ENCODE peak calls at places on chromosomes 5 and 9, in four cellular contexts. O, S, K and Q are unnamed samples. For H3K4me1 and H3K27me3, the result is how much of the 10 kb centered on the place peaks cover.

GRCh38 chr9:86796671-86797070 is 150.6 kb downstream of the GAS1 start:
- DNase-seq in O (no peak), S (no peak), K (no peak), Q (no peak)

GRCh38 chr9:85431396-85432102 is 310.2 kb downstream of the AGTPBP1 start:
- DNase-seq in O (no peak), S (no peak), K (no peak), Q (no peak)

GRCh38 chr9:16192403-16193017 is 639.7 kb downstream of the CCDC171 start:
- DNase-seq in O (no peak), S (no peak), K (no peak), Q (no peak)

GRCh38 chr5:89012361-89012760 is 129.4 kb upstream of the MEF2C start:
- DNase-seq in O (no peak), S (no peak), K (peak), Q (no peak)

GRCh38 chr9:83996126-83996525 is 15.5 kb downstream of the RMI1 start:
- DNase-seq in O (no peak), S (no peak), K (no peak), Q (no peak)

GRCh38 chr9:93673844-93674334 is 97.5 kb downstream of the PHF2 start:
- DNase-seq in O (peak), S (no peak), K (no peak), Q (no peak)

GRCh38 chr5:88486466-88486865 is 217.8 kb upstream of the TMEM161B start:
- DNase-seq in O (no peak), S (no peak), K (no peak), Q (no peak)

GRCh38 chr9:112130997-112131396 is 44.1 kb downstream of the SUSD1 start:
- DNase-seq in O (no peak), S (no peak), K (no peak), Q (no peak)

GRCh38 chr5:55324815-55325418 is 17.1 kb downstream of the MTREX start:
- DNase-seq in O (no peak), S (no peak), K (no peak), Q (no peak)

GRCh38 chr5:180340856-180341255 is 12.3 kb downstream of the GFPT2 start:
- DNase-seq in O (no peak), S (no peak), K (peak), Q (no peak)

GRCh38 chr5:180339583-180340183 is 13.5 kb downstream of the GFPT2 start:
- DNase-seq in O (no peak), S (no peak), K (no peak), Q (no peak)

GRCh38 chr5:180343110-180343845 is 9.9 kb downstream of the GFPT2 start:
- DNase-seq in O (no peak), S (no peak), K (peak), Q (no peak)

GRCh38 chr5:180343846-180344327 is 9.2 kb downstream of the GFPT2 start:
- DNase-seq in O (no peak), S (peak), K (peak), Q (peak)

GRCh38 chr5:180341595-180341994 is 11.5 kb downstream of the GFPT2 start:
- DNase-seq in O (no peak), S (no peak), K (peak), Q (no peak)
- H3K4me1 ChIP-seq in O (under half), S (under half), K (under half), Q (under half)

GRCh38 chr5:172525633-172526360 is 71.5 kb upstream of the SH3PXD2B start:
- DNase-seq in O (no peak), S (no peak), K (peak), Q (no peak)

GRCh38 chr5:172524573-172525021 is 70.3 kb upstream of the SH3PXD2B start:
- DNase-seq in O (no peak), S (no peak), K (peak), Q (no peak)

GRCh38 chr5:172521338-172521932 is 67.1 kb upstream of the SH3PXD2B start:
- DNase-seq in O (no peak), S (no peak), K (no peak), Q (no peak)

GRCh38 chr5:172527559-172527958 is 73.2 kb upstream of the SH3PXD2B start:
- DNase-seq in O (no peak), S (no peak), K (peak), Q (no peak)

DNA sequence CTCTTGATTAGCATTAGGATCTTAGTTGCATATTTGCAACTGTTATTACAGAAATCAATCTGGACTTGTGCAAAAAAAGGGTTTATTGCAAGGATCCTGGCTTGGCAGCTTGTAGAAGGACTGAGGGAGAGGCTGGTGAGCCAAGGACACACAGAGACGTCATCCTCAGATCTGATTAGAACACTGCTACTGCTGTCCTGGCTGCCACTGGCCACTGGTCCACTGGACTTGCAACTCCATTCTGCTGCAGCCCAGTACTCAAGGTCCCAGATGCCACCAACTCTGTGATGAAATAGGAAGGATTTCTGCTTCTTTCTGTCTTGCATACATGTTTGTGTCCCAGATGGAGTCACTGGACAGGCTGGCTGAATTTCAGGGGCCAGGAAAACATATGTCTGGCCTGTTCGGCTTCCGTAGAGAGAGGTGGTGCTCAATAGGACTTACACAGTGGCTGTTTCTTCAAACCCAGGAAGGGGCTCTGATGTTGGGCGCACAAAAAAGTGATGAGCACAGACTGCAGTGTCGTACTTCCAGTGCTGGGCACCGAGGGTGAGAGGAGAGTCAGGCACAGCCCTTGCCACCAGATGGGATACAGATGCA is 68.9 kb upstream of the SH3PXD2B start:
- DNase-seq in O (peak), S (no peak), K (peak), Q (no peak)
- H3K4me3 ChIP-seq in O (no peak), S (no peak), K (no peak), Q (no peak)

GRCh38 chr5:135369952-135370351 is 29.1 kb downstream of the MACROH2A1 start:
- DNase-seq in O (no peak), S (no peak), K (no peak), Q (no peak)
- H3K27me3 ChIP-seq in O (under half), S (under half), K (under half), Q (under half)

DNA sequence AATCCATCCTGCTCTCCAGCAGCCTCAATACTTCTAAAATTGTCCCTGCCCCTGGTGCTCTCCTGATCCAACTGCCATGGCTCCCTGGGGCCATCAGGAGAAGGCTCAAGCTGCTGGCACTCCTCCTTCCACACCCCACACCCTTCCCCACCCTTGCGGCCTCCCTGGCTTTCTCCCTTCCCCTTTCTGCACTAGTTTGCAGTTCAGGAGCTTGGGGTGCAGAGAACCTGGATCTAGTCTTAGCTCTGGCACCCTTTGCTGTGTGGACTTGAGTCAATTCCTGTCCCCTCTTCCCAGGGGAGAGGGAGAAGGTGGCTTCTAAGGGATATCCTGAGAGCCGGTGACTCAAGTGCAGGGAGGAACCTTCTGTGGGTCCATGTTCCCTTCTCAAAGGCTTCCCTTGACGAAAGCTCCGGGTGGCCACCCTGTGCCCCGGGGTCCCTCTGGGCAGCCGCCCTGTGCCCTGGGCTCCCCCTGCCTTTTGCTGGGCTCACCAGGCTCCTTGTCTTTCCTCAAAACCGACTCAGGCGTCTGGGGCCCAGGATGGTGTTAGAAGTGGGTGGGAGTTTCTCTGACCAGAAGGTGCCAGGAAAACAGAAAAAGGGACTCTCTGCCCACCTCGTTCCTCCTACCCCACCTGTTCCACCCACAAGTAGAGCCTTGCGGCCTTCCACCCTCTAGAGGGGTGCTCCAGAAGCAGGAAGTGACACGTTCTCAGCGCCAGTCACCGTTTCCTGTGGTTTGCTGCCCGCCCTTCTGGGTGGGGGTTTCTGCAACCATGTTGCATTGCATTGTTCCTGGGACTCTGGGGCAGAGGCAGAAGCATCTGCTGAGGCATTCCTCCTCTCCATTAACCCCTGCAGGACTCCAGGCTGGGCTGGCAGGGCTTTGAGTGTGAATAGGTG is 15.0 kb downstream of the GLIPR2 start:
- DNase-seq in O (peak), S (peak), K (no peak), Q (peak)
- H3K4me1 ChIP-seq in O (under half), S (under half), K (under half), Q (under half)

GRCh38 chr9:127972316-127972871 is 8.4 kb downstream of the EEIG1 start:
- DNase-seq in O (peak), S (no peak), K (peak), Q (no peak)

GRCh38 chr9:127968717-127969383 is 11.9 kb downstream of the EEIG1 start:
- DNase-seq in O (peak), S (peak), K (no peak), Q (peak)

GRCh38 chr9:127968046-127968445 is 12.7 kb downstream of the EEIG1 start:
- DNase-seq in O (peak), S (peak), K (no peak), Q (no peak)

GRCh38 chr9:127971357-127972315 is 9.2 kb downstream of the EEIG1 start:
- DNase-seq in O (peak), S (no peak), K (peak), Q (peak)

GRCh38 chr9:127970401-127971313 is 10.1 kb downstream of the EEIG1 start:
- DNase-seq in O (no peak), S (no peak), K (no peak), Q (peak)
- H3K4me3 ChIP-seq in O (no peak), S (no peak), K (no peak), Q (no peak)

GRCh38 chr5:172550096-172550765 is 90.8 kb upstream of the NEURL1B start:
- DNase-seq in O (no peak), S (no peak), K (peak), Q (no peak)

GRCh38 chr5:172549708-172550095 is 91.4 kb upstream of the NEURL1B start:
- DNase-seq in O (no peak), S (no peak), K (no peak), Q (no peak)

GRCh38 chr5:172550996-172551395 is 90.1 kb upstream of the NEURL1B start:
- DNase-seq in O (no peak), S (no peak), K (peak), Q (no peak)

GRCh38 chr5:172548311-172548731 is 92.7 kb upstream of the NEURL1B start:
- DNase-seq in O (no peak), S (no peak), K (peak), Q (no peak)

DNA sequence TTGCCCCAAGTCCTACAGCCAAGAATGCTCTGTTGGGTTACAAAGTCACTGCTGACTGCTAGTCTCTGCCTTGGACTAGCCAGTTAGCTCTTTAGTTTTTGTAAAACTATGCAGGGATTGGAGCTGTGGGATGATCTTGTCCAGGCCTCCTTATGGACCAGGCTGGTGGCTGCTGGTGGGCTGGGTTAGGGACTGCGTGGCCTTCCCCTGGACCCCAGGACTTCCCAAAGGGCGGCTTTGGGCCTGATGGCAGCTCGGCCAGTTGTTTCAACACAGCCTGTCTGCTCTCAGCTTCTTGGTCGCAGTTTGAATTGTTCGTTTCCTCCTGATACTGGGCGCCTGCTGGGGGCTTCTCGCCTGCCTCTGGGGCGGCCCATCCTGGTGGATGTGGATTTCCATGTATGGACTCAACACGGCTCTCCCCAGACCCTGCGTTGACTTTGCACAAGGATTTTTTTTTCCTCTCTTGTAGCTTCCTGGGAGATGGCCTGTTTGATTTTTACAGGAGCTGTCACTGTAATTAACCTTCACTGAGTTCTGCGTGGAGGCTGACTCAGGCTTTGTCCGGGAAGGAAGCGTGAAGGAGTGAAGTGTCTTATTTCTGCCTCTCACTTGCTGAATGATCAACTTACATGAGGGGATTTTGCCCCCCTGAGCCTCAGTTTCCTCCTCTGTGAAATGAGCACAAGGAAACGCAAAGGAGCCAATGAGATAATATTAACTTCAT is 91.9 kb upstream of the NEURL1B start:
- DNase-seq in O (no peak), S (no peak), K (peak), Q (no peak)
- H3K27me3 ChIP-seq in O (under half), S (under half), K (under half), Q (under half)